ENCODE peak calls at places on chromosomes 11 and 22, in five cellular contexts. U is amygdala, W is NCI-H1105 treated with DMSO at 0.1 percent for 48 hours, Z is H54, N is small intestine. R is an unnamed sample.
A peak's percentile ranks its signal among the peaks of the same experiment; 100 is the strongest.

GRCh38 chr22:36301851-36302250 is 48.9 kb downstream of the APOL1 start:
- DNase-seq in U (no peak), W (no peak), Z (no peak), N (no peak), R (no peak)

GRCh38 chr11:6402561-6402981 is 12.3 kb downstream of the SMPD1 start:
- DNase-seq in U (no peak), W (no peak), Z (no peak), N (peak; percentile 74), R (no peak)

GRCh38 chr11:15145151-15145550 is 30.4 kb downstream of the INSC start:
- DNase-seq in U (no peak), W (no peak), Z (no peak), N (peak; percentile 20), R (no peak)

GRCh38 chr11:47399860-47400812 is 8.3 kb upstream of the SLC39A13 start:
- DNase-seq in U (no peak), W (no peak), Z (no peak), N (no peak), R (no peak)

GRCh38 chr11:31804439-31805036 is 6.6 kb downstream of the PAX6 start:
- DNase-seq in U (no peak), W (no peak), Z (no peak), N (no peak), R (no peak)

GRCh38 chr11:108518581-108518980 is 20.4 kb upstream of the POGLUT3 start:
- DNase-seq in U (no peak), W (no peak), Z (no peak), N (no peak), R (no peak)

GRCh38 chr22:28019360-28019759 is 100.3 kb upstream of the PITPNB start:
- DNase-seq in U (no peak), W (no peak), Z (peak; percentile 61), N (no peak), R (no peak)

GRCh38 chr11:111878385-111878765 is 590 bp downstream of the FDXACB1 start:
- DNase-seq in U (no peak), W (peak; percentile 70), Z (peak; percentile 3), N (no peak), R (no peak)

GRCh38 chr11:64331569-64332371 is 8.2 kb upstream of the CCDC88B start:
- DNase-seq in U (no peak), W (no peak), Z (peak; percentile 90), N (peak; percentile 93), R (no peak)

GRCh38 chr11:61445535-61445934 is 15.6 kb downstream of the SDHAF2 start:
- DNase-seq in U (no peak), W (no peak), Z (no peak), N (no peak), R (no peak)

GRCh38 chr11:99117603-99118002 is 96.9 kb downstream of the CNTN5 start:
- DNase-seq in U (no peak), W (no peak), Z (no peak), N (no peak), R (no peak)

GRCh38 chr11:118282635-118283310 is 18.7 kb upstream of the MPZL2 start:
- DNase-seq in U (no peak), W (no peak), Z (no peak), N (peak; percentile 43), R (no peak)